ENCODE peak calls at places on chromosomes 6 and 20, in five cellular contexts. W is NCI-H1436 treated with DMSO at 0.1 percent for 48 hours; G is stimulated activated CD8-positive, alpha-beta memory T cell treated with anti-CD3 and anti-CD28 coated beads, Interleukin-4, amount 100 ng/mL, for 4 hours; Z is AG09319; F is CD4-positive, alpha-beta T cell. U is an unnamed sample.
A peak's percentile ranks its signal among the peaks of the same experiment; 100 is the strongest.

GRCh38 chr20:1710484-1710883 is 52.9 kb upstream of the SIRPG start:
- DNase-seq in W (no peak), G (no peak), Z (no peak), F (no peak), U (no peak)

GRCh38 chr20:38608188-38608587 is 6.6 kb downstream of the ARHGAP40 start:
- DNase-seq in W (no peak), G (no peak), Z (no peak), F (no peak), U (no peak)

GRCh38 chr20:58906111-58906510 is 53.6 kb downstream of the GNAS start:
- DNase-seq in W (no peak), G (no peak), Z (no peak), F (no peak), U (no peak)

GRCh38 chr20:3800256-3800877 is 4.3 kb downstream of the CDC25B start:
- DNase-seq in W (no peak), G (no peak), Z (no peak), F (no peak), U (no peak)

GRCh38 chr6:141833001-141833655 is 299.6 kb upstream of the GJE1 start:
- DNase-seq in W (no peak), G (no peak), Z (no peak), F (no peak), U (no peak)

GRCh38 chr6:124901105-124901504 is 61.1 kb upstream of the RNF217 start:
- DNase-seq in W (no peak), G (no peak), Z (no peak), F (no peak), U (no peak)

GRCh38 chr6:152509916-152510315 is 127.2 kb downstream of the SYNE1 start:
- DNase-seq in W (no peak), G (no peak), Z (no peak), F (no peak), U (no peak)

GRCh38 chr6:165092881-165093595 is 216.4 kb downstream of the C6orf118 start:
- DNase-seq in W (no peak), G (no peak), Z (no peak), F (no peak), U (no peak)

GRCh38 chr20:40536866-40537265 is 152.2 kb downstream of the MAFB start:
- DNase-seq in W (no peak), G (no peak), Z (no peak), F (no peak), U (peak; percentile 43)

GRCh38 chr6:3228046-3228671 is 706 bp upstream of the TUBB2B start:
- DNase-seq in W (peak; percentile 66), G (no peak), Z (no peak), F (no peak), U (no peak)

GRCh38 chr6:144289006-144289405 is 3.9 kb downstream of the UTRN start:
- DNase-seq in W (no peak), G (no peak), Z (no peak), F (no peak), U (no peak)

GRCh38 chr6:46648869-46649488 is 3.6 kb downstream of the CYP39A1 start:
- DNase-seq in W (peak; percentile 11), G (no peak), Z (no peak), F (no peak), U (no peak)

GRCh38 chr6:74133073-74133472 is 437.1 kb downstream of the CD109 start:
- DNase-seq in W (no peak), G (no peak), Z (no peak), F (no peak), U (no peak)

GRCh38 chr6:15017251-15017650 is 228.6 kb upstream of the JARID2 start:
- DNase-seq in W (no peak), G (no peak), Z (no peak), F (no peak), U (peak; percentile 61)

GRCh38 chr20:63635431-63636141 is 8.7 kb upstream of the GMEB2 start:
- DNase-seq in W (no peak), G (peak; percentile 56), Z (no peak), F (peak; percentile 66), U (peak; percentile 3)

GRCh38 chr6:42313038-42313437 is 95.4 kb upstream of the MRPS10 start:
- DNase-seq in W (no peak), G (no peak), Z (no peak), F (no peak), U (peak; percentile 40)

GRCh38 chr20:48728042-48728837 is 99.6 kb downstream of the PREX1 start:
- DNase-seq in W (no peak), G (no peak), Z (no peak), F (no peak), U (no peak)

GRCh38 chr20:57215826-57216471 is 50.5 kb downstream of the BMP7 start:
- DNase-seq in W (no peak), G (no peak), Z (no peak), F (no peak), U (no peak)

GRCh38 chr6:107805504-107805903 is 18.6 kb downstream of the SCML4 start:
- DNase-seq in W (no peak), G (no peak), Z (no peak), F (no peak), U (no peak)

GRCh38 chr20:62121776-62122658 is at the start of gene LSM14B:
- DNase-seq in W (peak; percentile 72), G (peak; percentile 93), Z (peak; percentile 94), F (peak; percentile 95), U (peak; percentile 100)

GRCh38 chr6:130453230-130453629 is 87.4 kb downstream of the TMEM200A start:
- DNase-seq in W (no peak), G (no peak), Z (no peak), F (no peak), U (peak; percentile 22)

GRCh38 chr6:10404799-10405524 is 9.9 kb downstream of the TFAP2A start:
- DNase-seq in W (no peak), G (no peak), Z (no peak), F (no peak), U (no peak)

GRCh38 chr6:132401120-132401940 is at the start of gene MOXD1:
- DNase-seq in W (no peak), G (no peak), Z (peak; percentile 12), F (no peak), U (peak; percentile 95)

GRCh38 chr20:12030470-12030869 is 112.8 kb downstream of the BTBD3 start:
- DNase-seq in W (no peak), G (no peak), Z (no peak), F (no peak), U (no peak)

GRCh38 chr20:44590980-44591778 is 8.8 kb downstream of the PKIG start:
- DNase-seq in W (no peak), G (no peak), Z (no peak), F (no peak), U (no peak)

GRCh38 chr6:53931086-53931485 is 136.3 kb downstream of the LRRC1 start:
- DNase-seq in W (no peak), G (no peak), Z (no peak), F (no peak), U (no peak)

GRCh38 chr6:139981810-139982550 is 607.5 kb upstream of the CITED2 start:
- DNase-seq in W (peak; percentile 76), G (no peak), Z (no peak), F (no peak), U (no peak)

GRCh38 chr20:10635476-10636208 is 38.2 kb downstream of the JAG1 start:
- DNase-seq in W (no peak), G (no peak), Z (no peak), F (no peak), U (no peak)

GRCh38 chr6:46000905-46001304 is 14.8 kb downstream of the CLIC5 start:
- DNase-seq in W (no peak), G (no peak), Z (no peak), F (no peak), U (no peak)

GRCh38 chr6:160203522-160203921 is 55.1 kb downstream of the SLC22A2 start:
- DNase-seq in W (no peak), G (no peak), Z (no peak), F (no peak), U (no peak)

GRCh38 chr20:35515949-35516645 is 13.4 kb downstream of the C20orf173 start:
- DNase-seq in W (no peak), G (no peak), Z (peak; percentile 15), F (no peak), U (peak; percentile 88)

GRCh38 chr6:105900120-105900937 is 185.8 kb upstream of the PRDM1 start:
- DNase-seq in W (no peak), G (no peak), Z (peak; percentile 58), F (no peak), U (peak; percentile 70)

GRCh38 chr6:44064089-44064947 is 62.9 kb downstream of the MRPL14 start:
- DNase-seq in W (no peak), G (no peak), Z (peak; percentile 76), F (no peak), U (peak; percentile 88)

GRCh38 chr6:113662688-113663333 is 194.3 kb upstream of the MARCKS start:
- DNase-seq in W (no peak), G (no peak), Z (no peak), F (no peak), U (no peak)

GRCh38 chr6:159044899-159045727 is at the start of gene TAGAP:
- DNase-seq in W (no peak), G (peak; percentile 67), Z (no peak), F (peak; percentile 76), U (peak; percentile 61)

GRCh38 chr6:42890311-42891198 is 11.1 kb downstream of the RPL7L1 start:
- DNase-seq in W (peak; percentile 62), G (peak; percentile 73), Z (peak; percentile 96), F (peak; percentile 81), U (peak; percentile 97)

GRCh38 chr6:7143161-7143974 is 35.6 kb downstream of the RREB1 start:
- DNase-seq in W (no peak), G (no peak), Z (no peak), F (no peak), U (no peak)

GRCh38 chr20:49584418-49585382 is 16.8 kb upstream of the PTGIS start:
- DNase-seq in W (no peak), G (no peak), Z (no peak), F (no peak), U (no peak)

GRCh38 chr6:37511910-37512399 is 12.3 kb upstream of the CCDC167 start:
- DNase-seq in W (no peak), G (no peak), Z (no peak), F (no peak), U (no peak)